ENCODE peak calls at places on chromosome 2, in four cellular contexts. O, B, E and T are unnamed samples.

GRCh38 chr2:72827999-72828646 is 2.3 kb upstream of the EXOC6B start:
- DNase-seq in E (no peak), O (no peak), B (peak), T (no peak)

GRCh38 chr2:202069189-202070050 is 3.6 kb upstream of the KIAA2012 start:
- DNase-seq in O (no peak), E (no peak), B (no peak), T (peak)

GRCh38 chr2:8517850-8518480 is 163.9 kb upstream of the ID2 start:
- DNase-seq in E (no peak), B (no peak), O (no peak), T (no peak)

GRCh38 chr2:239921843-239922242 is 103.3 kb downstream of the NDUFA10 start:
- DNase-seq in B (no peak), E (no peak), O (no peak), T (no peak)

GRCh38 chr2:200302940-200303727 is 3.4 kb upstream of the SPATS2L start:
- DNase-seq in O (no peak), B (peak), E (no peak), T (no peak)

GRCh38 chr2:223993634-223994232 is 36.5 kb downstream of the MRPL44 start:
- DNase-seq in B (peak), E (no peak), O (peak), T (peak)

GRCh38 chr2:237688081-237688480 is 60.7 kb downstream of the LRRFIP1 start:
- DNase-seq in O (no peak), B (no peak), E (no peak), T (no peak)

GRCh38 chr2:118431586-118431985 is 343.3 kb downstream of the INSIG2 start:
- DNase-seq in B (no peak), O (no peak), E (no peak), T (no peak)

GRCh38 chr2:61759718-61760117 is 94.1 kb downstream of the FAM161A start:
- DNase-seq in O (no peak), E (no peak), B (no peak), T (no peak)

GRCh38 chr2:108621087-108621559 is 86.9 kb downstream of the LIMS1 start:
- DNase-seq in B (no peak), E (no peak), O (peak), T (peak)

GRCh38 chr2:70983506-70984227 is 5.2 kb downstream of the ANKRD53 start:
- DNase-seq in O (no peak), B (no peak), E (no peak), T (no peak)

GRCh38 chr2:10266133-10266620 is 36.5 kb upstream of the HPCAL1 start:
- DNase-seq in O (peak), E (no peak), B (no peak), T (no peak)

GRCh38 chr2:171837736-171838135 is 56.3 kb downstream of the SLC25A12 start:
- DNase-seq in B (peak), O (no peak), E (no peak), T (no peak)

GRCh38 chr2:80592106-80592505 is 287.6 kb upstream of the LRRTM1 start:
- DNase-seq in E (no peak), O (no peak), B (no peak), T (no peak)

GRCh38 chr2:71526131-71526530 is 72.8 kb downstream of the DYSF start:
- DNase-seq in E (no peak), O (peak), B (no peak), T (no peak)

GRCh38 chr2:146321175-146321574 is 1523.7 kb upstream of the ACVR2A start:
- DNase-seq in O (no peak), E (no peak), B (no peak), T (no peak)

GRCh38 chr2:106581276-106581675 is 94.1 kb downstream of the CD8B2 start:
- DNase-seq in E (no peak), O (no peak), B (no peak), T (no peak)

GRCh38 chr2:164146478-164146877 is 410.7 kb upstream of the FIGN start:
- DNase-seq in O (no peak), B (no peak), E (no peak), T (no peak)

GRCh38 chr2:213137064-213137463 is 14.3 kb downstream of the IKZF2 start:
- DNase-seq in B (no peak), E (no peak), O (no peak), T (no peak)

GRCh38 chr2:124913873-124914272 is 888.8 kb downstream of the CNTNAP5 start:
- DNase-seq in B (no peak), E (no peak), O (no peak), T (no peak)

GRCh38 chr2:73408198-73408597 is 22.6 kb downstream of the ALMS1 start:
- DNase-seq in O (no peak), B (no peak), E (no peak), T (no peak)

GRCh38 chr2:95292623-95293260 is 4.4 kb upstream of the KCNIP3 start:
- DNase-seq in B (no peak), E (no peak), O (no peak), T (no peak)

GRCh38 chr2:47269316-47270232 is 114.5 kb upstream of the STPG4 start:
- DNase-seq in B (peak), O (no peak), E (no peak), T (peak)

GRCh38 chr2:196980498-196980897 is 54.0 kb upstream of the PGAP1 start:
- DNase-seq in O (no peak), B (no peak), E (no peak), T (no peak)

GRCh38 chr2:113124984-113125855 is 2.2 kb upstream of the IL1RN start:
- DNase-seq in B (peak), O (no peak), E (no peak), T (no peak)

GRCh38 chr2:44936715-44937687 is 4.5 kb upstream of the SIX3 start:
- DNase-seq in O (peak), B (no peak), E (no peak), T (no peak)

GRCh38 chr2:190698895-190699294 is 50.0 kb downstream of the NAB1 start:
- DNase-seq in O (peak), B (peak), E (no peak), T (peak)

GRCh38 chr2:217928324-217929293 is 74.2 kb downstream of the TNS1 start:
- DNase-seq in O (no peak), E (no peak), B (no peak), T (no peak)

GRCh38 chr2:197011777-197012641 is 85.5 kb upstream of the PGAP1 start:
- DNase-seq in B (peak), O (no peak), E (no peak), T (peak)

GRCh38 chr2:138504546-138505239 is 3.1 kb downstream of the SPOPL start:
- DNase-seq in B (no peak), E (no peak), O (no peak), T (no peak)

GRCh38 chr2:67871696-67872320 is 191.0 kb downstream of the C1D start:
- DNase-seq in O (no peak), E (no peak), B (no peak), T (no peak)

GRCh38 chr2:45177870-45178269 is 168.6 kb upstream of the SIX2 start:
- DNase-seq in B (no peak), O (no peak), E (no peak), T (no peak)

GRCh38 chr2:61786876-61787275 is 67.0 kb downstream of the FAM161A start:
- DNase-seq in E (no peak), B (no peak), O (no peak), T (no peak)

GRCh38 chr2:55014962-55015939 is 35.0 kb downstream of the RTN4 start:
- DNase-seq in B (peak), E (no peak), O (peak), T (peak)
- TF ChIP-seq NR2C2 in B (no peak), E (no peak), O (no peak), T (no peak)

GRCh38 chr2:26245810-26246209 is 1.1 kb downstream of the HADHB start:
- DNase-seq in B (peak), E (peak), O (no peak), T (peak)

GRCh38 chr2:26244479-26245230 is at the start of the genes HADHA and HADHB:
- DNase-seq in O (peak), B (peak), E (peak), T (peak)

GRCh38 chr2:26241928-26242436 is 2.5 kb downstream of the HADHA start:
- DNase-seq in E (no peak), O (no peak), B (no peak), T (no peak)

GRCh38 chr2:26245231-26245732 is 543 bp downstream of the HADHB start:
- DNase-seq in E (peak), O (peak), B (peak), T (peak)

GRCh38 chr2:26243643-26244478 is 571 bp downstream of the HADHA start:
- DNase-seq in E (no peak), B (no peak), O (no peak), T (peak)
- TF ChIP-seq NR2C2 in E (no peak), B (no peak), O (no peak), T (no peak)

GRCh38 chr2:165624139-165624803 is 154.8 kb downstream of the CSRNP3 start:
- DNase-seq in E (no peak), B (no peak), O (no peak), T (no peak)

GRCh38 chr2:165630276-165630675 is 160.8 kb downstream of the CSRNP3 start:
- DNase-seq in E (no peak), B (no peak), O (no peak), T (no peak)

GRCh38 chr2:165629776-165630175 is 160.3 kb downstream of the CSRNP3 start:
- DNase-seq in B (no peak), O (no peak), E (no peak), T (no peak)

GRCh38 chr2:165632594-165632993 is 161.5 kb downstream of the GALNT3 start:
- DNase-seq in O (no peak), E (no peak), B (no peak), T (no peak)

DNA sequence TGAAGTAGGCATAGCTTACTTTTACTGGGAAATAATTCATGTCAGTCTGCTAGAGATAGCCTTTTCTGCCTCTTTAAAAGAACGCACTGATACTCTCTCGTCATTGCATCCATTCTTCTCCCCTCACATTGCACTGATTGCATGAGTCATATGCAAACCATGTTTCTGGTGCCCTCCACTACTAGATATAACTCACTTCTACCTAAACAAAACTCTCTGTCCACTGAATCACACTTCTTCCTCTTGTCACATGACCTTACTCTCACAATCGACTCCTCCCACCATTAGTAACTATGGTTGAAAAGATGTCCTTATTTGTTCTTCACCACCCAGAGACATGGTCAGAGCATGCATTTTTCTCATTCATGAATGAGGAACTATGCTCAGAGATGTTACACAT is 158.0 kb downstream of the CSRNP3 start:
- DNase-seq in B (no peak), O (no peak), E (no peak), T (no peak)
- TF ChIP-seq NR2C2 in B (no peak), O (no peak), E (no peak), T (no peak)

GRCh38 chr2:5692561-5693287 is 540 bp downstream of the SOX11 start:
- DNase-seq in O (peak), E (no peak), B (no peak), T (no peak)

GRCh38 chr2:5690718-5691658 is 1.2 kb upstream of the SOX11 start:
- DNase-seq in B (no peak), O (peak), E (no peak), T (no peak)

GRCh38 chr2:5689790-5690189 is 2.4 kb upstream of the SOX11 start:
- DNase-seq in E (no peak), B (no peak), O (no peak), T (no peak)

GRCh38 chr2:5691659-5692529 is at the start of gene SOX11:
- DNase-seq in E (no peak), B (no peak), O (peak), T (no peak)

GRCh38 chr2:5690231-5690630 is 2.0 kb upstream of the SOX11 start:
- DNase-seq in O (no peak), E (no peak), B (no peak), T (no peak)
- TF ChIP-seq NR2C2 in O (no peak), E (no peak), B (no peak), T (no peak)